ENCODE peak calls at places on chromosomes 12 and 14, in eight cellular contexts. One of them, this sample, is unnamed.

GRCh38 chr12:110256780-110257431 is 24.1 kb upstream of the ATP2A2 start:
- DNase-seq in cerebellum: no peak
- DNase-seq in sciatic nerve: no peak
- DNase-seq in IMR-90: no peak
- DNase-seq in endothelial cell: no peak
- DNase-seq in EH: no peak
- DNase-seq in AG10803: no peak
- DNase-seq in CMK: peak
- DNase-seq in this sample: no peak

GRCh38 chr12:101698782-101699347 is 1.4 kb downstream of the CHPT1 start:
- DNase-seq in cerebellum: peak
- DNase-seq in sciatic nerve: no peak
- DNase-seq in IMR-90: peak
- DNase-seq in endothelial cell: no peak
- DNase-seq in EH: peak
- DNase-seq in AG10803: no peak
- DNase-seq in CMK: no peak
- DNase-seq in this sample: peak

GRCh38 chr14:35046751-35047536 is 872 bp downstream of the FAM177A1 start:
- DNase-seq in cerebellum: no peak
- DNase-seq in sciatic nerve: no peak
- DNase-seq in IMR-90: peak
- DNase-seq in endothelial cell: no peak
- DNase-seq in EH: no peak
- DNase-seq in AG10803: no peak
- DNase-seq in CMK: no peak
- DNase-seq in this sample: no peak

GRCh38 chr14:90520326-90520725 is 123.5 kb downstream of the CALM1 start:
- DNase-seq in cerebellum: no peak
- DNase-seq in sciatic nerve: no peak
- DNase-seq in IMR-90: no peak
- DNase-seq in endothelial cell: no peak
- DNase-seq in EH: no peak
- DNase-seq in AG10803: no peak
- DNase-seq in CMK: no peak
- DNase-seq in this sample: no peak

GRCh38 chr12:31021809-31022492 is 51.7 kb upstream of the DDX11 start:
- DNase-seq in cerebellum: no peak
- DNase-seq in sciatic nerve: no peak
- DNase-seq in IMR-90: no peak
- DNase-seq in endothelial cell: no peak
- DNase-seq in EH: no peak
- DNase-seq in AG10803: no peak
- DNase-seq in CMK: no peak
- DNase-seq in this sample: no peak

GRCh38 chr14:79395061-79395460 is 816.2 kb downstream of the DIO2 start:
- DNase-seq in cerebellum: no peak
- DNase-seq in sciatic nerve: no peak
- DNase-seq in IMR-90: peak
- DNase-seq in endothelial cell: no peak
- DNase-seq in EH: peak
- DNase-seq in AG10803: peak
- DNase-seq in CMK: no peak
- DNase-seq in this sample: no peak

GRCh38 chr12:74646831-74647230 is 109.2 kb downstream of the ATXN7L3B start:
- DNase-seq in cerebellum: no peak
- DNase-seq in sciatic nerve: no peak
- DNase-seq in IMR-90: no peak
- DNase-seq in endothelial cell: no peak
- DNase-seq in EH: no peak
- DNase-seq in AG10803: no peak
- DNase-seq in CMK: no peak
- DNase-seq in this sample: no peak

GRCh38 chr14:60339571-60339970 is 90.5 kb downstream of the PPM1A start:
- DNase-seq in cerebellum: no peak
- DNase-seq in sciatic nerve: no peak
- DNase-seq in IMR-90: no peak
- DNase-seq in endothelial cell: no peak
- DNase-seq in EH: no peak
- DNase-seq in AG10803: no peak
- DNase-seq in CMK: no peak
- DNase-seq in this sample: no peak

GRCh38 chr12:51951843-51952722 is 584 bp downstream of the ACVR1B start:
- DNase-seq in cerebellum: no peak
- DNase-seq in sciatic nerve: peak
- DNase-seq in IMR-90: no peak
- DNase-seq in endothelial cell: peak
- DNase-seq in EH: peak
- DNase-seq in AG10803: no peak
- DNase-seq in CMK: no peak
- DNase-seq in this sample: no peak

GRCh38 chr14:87065366-87065765 is 927.6 kb downstream of the GALC start:
- DNase-seq in cerebellum: no peak
- DNase-seq in sciatic nerve: no peak
- DNase-seq in IMR-90: no peak
- DNase-seq in endothelial cell: no peak
- DNase-seq in EH: no peak
- DNase-seq in AG10803: no peak
- DNase-seq in CMK: no peak
- DNase-seq in this sample: no peak

GRCh38 chr12:90510948-90511347 is 444.0 kb downstream of the CCER1 start:
- DNase-seq in cerebellum: no peak
- DNase-seq in sciatic nerve: no peak
- DNase-seq in IMR-90: peak
- DNase-seq in endothelial cell: no peak
- DNase-seq in EH: peak
- DNase-seq in AG10803: peak
- DNase-seq in CMK: no peak
- DNase-seq in this sample: no peak

GRCh38 chr12:67413577-67413976 is 144.4 kb downstream of the CAND1 start:
- DNase-seq in cerebellum: no peak
- DNase-seq in sciatic nerve: no peak
- DNase-seq in IMR-90: no peak
- DNase-seq in endothelial cell: no peak
- DNase-seq in EH: peak
- DNase-seq in AG10803: no peak
- DNase-seq in CMK: no peak
- DNase-seq in this sample: no peak

GRCh38 chr14:91418387-91419043 is 895 bp upstream of the CCDC88C start:
- DNase-seq in cerebellum: peak
- DNase-seq in sciatic nerve: peak
- DNase-seq in IMR-90: peak
- DNase-seq in endothelial cell: peak
- DNase-seq in EH: peak
- DNase-seq in AG10803: peak
- DNase-seq in CMK: no peak
- DNase-seq in this sample: peak

GRCh38 chr12:24705741-24706358 is 243.1 kb downstream of the BCAT1 start:
- DNase-seq in cerebellum: no peak
- DNase-seq in sciatic nerve: no peak
- DNase-seq in IMR-90: peak
- DNase-seq in endothelial cell: no peak
- DNase-seq in EH: peak
- DNase-seq in AG10803: peak
- DNase-seq in CMK: no peak
- DNase-seq in this sample: peak

GRCh38 chr14:54593860-54594259 is 26.9 kb downstream of the SAMD4A start:
- DNase-seq in cerebellum: no peak
- DNase-seq in sciatic nerve: no peak
- DNase-seq in IMR-90: peak
- DNase-seq in endothelial cell: no peak
- DNase-seq in EH: peak
- DNase-seq in AG10803: no peak
- DNase-seq in CMK: no peak
- DNase-seq in this sample: no peak

GRCh38 chr14:104297721-104298401 is 159.5 kb downstream of the KIF26A start:
- DNase-seq in cerebellum: no peak
- DNase-seq in sciatic nerve: no peak
- DNase-seq in IMR-90: no peak
- DNase-seq in endothelial cell: no peak
- DNase-seq in EH: no peak
- DNase-seq in AG10803: no peak
- DNase-seq in CMK: no peak
- DNase-seq in this sample: no peak

GRCh38 chr12:108381793-108382436 is 42.8 kb upstream of the CMKLR1 start:
- DNase-seq in cerebellum: no peak
- DNase-seq in sciatic nerve: no peak
- DNase-seq in IMR-90: no peak
- DNase-seq in endothelial cell: peak
- DNase-seq in EH: peak
- DNase-seq in AG10803: no peak
- DNase-seq in CMK: no peak
- DNase-seq in this sample: no peak

GRCh38 chr12:8031872-8032241 is 659 bp upstream of the FOXJ2 start:
- DNase-seq in cerebellum: no peak
- DNase-seq in sciatic nerve: no peak
- DNase-seq in IMR-90: no peak
- DNase-seq in endothelial cell: no peak
- DNase-seq in EH: no peak
- DNase-seq in AG10803: peak
- DNase-seq in CMK: no peak
- DNase-seq in this sample: no peak

GRCh38 chr14:95535226-95536021 is 574 bp downstream of the GLRX5 start:
- DNase-seq in cerebellum: no peak
- DNase-seq in sciatic nerve: peak
- DNase-seq in IMR-90: no peak
- DNase-seq in endothelial cell: peak
- DNase-seq in EH: peak
- DNase-seq in AG10803: no peak
- DNase-seq in CMK: no peak
- DNase-seq in this sample: no peak

GRCh38 chr12:30785630-30786029 is 30.9 kb upstream of the CAPRIN2 start:
- DNase-seq in cerebellum: no peak
- DNase-seq in sciatic nerve: no peak
- DNase-seq in IMR-90: no peak
- DNase-seq in endothelial cell: no peak
- DNase-seq in EH: no peak
- DNase-seq in AG10803: no peak
- DNase-seq in CMK: no peak
- DNase-seq in this sample: no peak

GRCh38 chr12:112574896-112575558 is 156.3 kb downstream of the PTPN11 start:
- DNase-seq in cerebellum: no peak
- DNase-seq in sciatic nerve: no peak
- DNase-seq in IMR-90: no peak
- DNase-seq in endothelial cell: no peak
- DNase-seq in EH: no peak
- DNase-seq in AG10803: no peak
- DNase-seq in CMK: no peak
- DNase-seq in this sample: no peak

GRCh38 chr12:80192087-80192486 is 92.8 kb downstream of the OTOGL start:
- DNase-seq in cerebellum: no peak
- DNase-seq in sciatic nerve: no peak
- DNase-seq in IMR-90: no peak
- DNase-seq in endothelial cell: no peak
- DNase-seq in EH: no peak
- DNase-seq in AG10803: no peak
- DNase-seq in CMK: no peak
- DNase-seq in this sample: no peak

GRCh38 chr12:66647034-66647691 is 31.7 kb downstream of the GRIP1 start:
- DNase-seq in cerebellum: no peak
- DNase-seq in sciatic nerve: no peak
- DNase-seq in IMR-90: peak
- DNase-seq in endothelial cell: no peak
- DNase-seq in EH: peak
- DNase-seq in AG10803: peak
- DNase-seq in CMK: no peak
- DNase-seq in this sample: no peak